ENCODE peak calls at places on chromosomes 3 and 15, in six cellular contexts. T is aorta; D is cardiac muscle cell; N is CD8-positive, alpha-beta T cell; W is tibial artery; B is endothelial cell of umbilical vein. V is an unnamed sample.
A peak's percentile ranks its signal among the peaks of the same experiment; 100 is the strongest.

GRCh38 chr3:139517321-139517720 is 22.2 kb downstream of the RBP1 start:
- DNase-seq in W (no peak), T (no peak), D (no peak), N (no peak), B (no peak), V (no peak)

GRCh38 chr15:60673918-60674558 is 195.1 kb upstream of the ICE2 start:
- DNase-seq in D (peak; percentile 88), N (no peak), W (peak; percentile 77), B (peak; percentile 97), T (peak; percentile 69), V (peak; percentile 64)

GRCh38 chr3:94032187-94032586 is 3.8 kb upstream of the STX19 start:
- DNase-seq in B (no peak), T (no peak), W (no peak), D (peak; percentile 38), N (no peak), V (no peak)

GRCh38 chr3:187783098-187783497 is 37.8 kb upstream of the BCL6 start:
- DNase-seq in T (no peak), N (no peak), D (peak; percentile 92), B (no peak), W (no peak), V (no peak)

GRCh38 chr3:172608575-172608974 is 85.3 kb upstream of the TNFSF10 start:
- DNase-seq in N (no peak), D (no peak), W (no peak), B (peak; percentile 58), T (no peak), V (no peak)

GRCh38 chr3:45939341-45939771 is 3.9 kb upstream of the CXCR6 start:
- DNase-seq in W (no peak), T (peak; percentile 24), B (no peak), D (no peak), N (no peak), V (peak; percentile 18)

GRCh38 chr3:152126260-152126659 is 142.5 kb upstream of the MBNL1 start:
- DNase-seq in T (no peak), W (no peak), N (no peak), D (peak; percentile 24), B (no peak), V (no peak)

GRCh38 chr3:171776411-171776810 is 33.9 kb downstream of the PLD1 start:
- DNase-seq in D (no peak), N (no peak), W (no peak), T (no peak), B (no peak), V (no peak)

GRCh38 chr3:156418428-156418827 is 136.5 kb downstream of the SSR3 start:
- DNase-seq in T (no peak), W (no peak), D (no peak), B (no peak), N (no peak), V (no peak)

GRCh38 chr15:90074916-90075315 is 27.4 kb downstream of the IDH2 start:
- DNase-seq in B (no peak), N (no peak), W (no peak), D (no peak), T (no peak), V (no peak)
- H3K4me1 ChIP-seq in B (no peaks in the 10 kb centered on the region), N (no peaks in the 10 kb centered on the region), W (no peaks in the 10 kb centered on the region), D (peaks cover 3% of the 10 kb centered on the region), T (no peaks in the 10 kb centered on the region), V (peaks cover 16% of the 10 kb centered on the region)

GRCh38 chr15:99621767-99622166 is 56.0 kb downstream of the MEF2A start:
- DNase-seq in D (no peak), N (no peak), B (no peak), T (no peak), W (no peak), V (no peak)
- H3K27ac ChIP-seq in D (peak overlapping the region; percentile 97), N (no peak overlapping the region), B (no peak overlapping the region), T (no peak overlapping the region), W (no peak overlapping the region), V (no peak overlapping the region)

DNA sequence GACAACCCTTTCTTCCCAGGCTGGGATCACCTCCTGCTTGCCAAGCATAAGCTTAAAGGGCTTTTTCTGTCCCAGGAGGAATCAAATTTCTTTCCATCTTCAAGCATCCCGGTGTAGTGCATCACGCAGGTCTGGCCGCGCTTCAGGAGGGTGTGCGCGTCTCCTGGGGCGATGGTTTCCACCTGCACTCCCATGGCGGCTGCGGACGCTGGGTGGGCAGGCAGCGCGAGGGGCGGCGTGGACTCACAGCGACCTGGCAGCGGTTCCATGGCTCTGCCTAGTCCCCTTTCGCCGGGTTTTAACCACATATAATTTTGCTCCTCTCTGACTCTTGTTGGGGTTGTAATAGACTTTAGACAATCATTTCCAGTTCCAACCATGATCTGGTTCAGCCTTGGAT is 10.6 kb upstream of the TM4SF4 start:
- DNase-seq in N (no peak), B (no peak), T (no peak), W (no peak), D (no peak), V (peak; percentile 67)
- H3K4me1 ChIP-seq in N (no peaks in the 10 kb centered on the region), B (peaks cover 14% of the 10 kb centered on the region), T (peaks cover 12% of the 10 kb centered on the region), W (peaks cover 56% of the 10 kb centered on the region), D (no peaks in the 10 kb centered on the region), V (no peaks in the 10 kb centered on the region)

GRCh38 chr3:32391643-32392529 is at the start of gene CMTM7:
- DNase-seq in W (peak; percentile 52), N (peak; percentile 26), T (peak; percentile 85), D (peak; percentile 75), B (peak; percentile 65), V (peak; percentile 94)

GRCh38 chr3:32395451-32395970 is 3.9 kb downstream of the CMTM7 start:
- DNase-seq in W (no peak), N (no peak), T (no peak), B (no peak), D (peak; percentile 52), V (no peak)

GRCh38 chr3:32398531-32398930 is 6.9 kb downstream of the CMTM7 start:
- DNase-seq in B (no peak), D (peak; percentile 51), N (no peak), T (peak; percentile 71), W (peak; percentile 55), V (no peak)

GRCh38 chr3:32387512-32387911 is 4.1 kb upstream of the CMTM7 start:
- DNase-seq in D (no peak), B (no peak), T (no peak), W (no peak), N (no peak), V (no peak)

GRCh38 chr3:32392530-32393302 is 1.1 kb downstream of the CMTM7 start:
- DNase-seq in D (peak; percentile 80), T (peak; percentile 72), N (no peak), B (peak; percentile 69), W (peak; percentile 64), V (no peak)
- H3K27ac ChIP-seq in D (no peak overlapping the region), T (no peak overlapping the region), N (peak overlapping the region; percentile 77), B (peak overlapping the region; percentile 77), W (peak overlapping the region; percentile 51), V (peak overlapping the region; percentile 79)

DNA sequence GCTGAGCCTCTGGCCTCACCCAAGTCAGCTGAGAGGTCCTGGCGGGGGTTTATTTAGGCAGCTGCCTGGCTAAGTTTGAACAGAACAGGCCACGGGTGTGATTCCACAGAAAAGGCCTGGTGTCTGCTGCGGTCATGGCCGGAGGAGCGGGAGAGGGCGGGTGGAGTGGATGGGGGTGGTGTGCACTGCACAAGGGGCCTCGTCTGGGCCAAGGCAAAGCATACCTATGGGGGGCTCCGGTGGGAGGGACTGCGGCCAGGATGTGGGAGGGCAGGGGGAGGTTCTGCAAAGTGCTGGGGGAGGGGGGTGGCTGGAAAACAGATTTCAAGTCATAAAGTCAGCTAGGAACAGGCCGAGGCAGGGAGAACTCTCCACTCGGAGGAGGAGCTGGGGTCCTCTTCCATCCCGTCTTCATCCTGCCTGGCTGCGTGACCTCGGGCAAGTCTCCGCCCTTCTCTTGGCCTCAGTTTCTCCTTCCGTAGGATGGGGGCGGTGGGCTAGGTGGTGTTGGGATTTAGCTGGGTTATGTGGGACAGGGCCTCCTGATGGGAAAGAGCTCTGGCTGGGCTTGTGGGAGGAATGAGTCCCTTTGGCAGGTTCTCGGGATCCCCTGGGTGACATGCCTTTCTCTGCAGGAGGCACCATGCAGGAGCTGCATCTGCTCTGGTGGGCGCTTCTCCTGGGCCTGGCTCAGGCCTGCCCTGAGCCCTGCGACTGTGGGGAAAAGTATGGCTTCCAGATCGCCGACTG is 881 bp downstream of the ISLR start:
- DNase-seq in B (no peak), D (peak; percentile 57), N (no peak), T (peak; percentile 66), W (peak; percentile 57), V (peak; percentile 20)
- H3K4me1 ChIP-seq in B (peaks cover 9% of the 10 kb centered on the region), D (peaks cover 16% of the 10 kb centered on the region), N (no peaks in the 10 kb centered on the region), T (no peaks in the 10 kb centered on the region), W (peaks cover 69% of the 10 kb centered on the region), V (peaks cover 16% of the 10 kb centered on the region)

GRCh38 chr3:72587282-72587681 is 261.0 kb downstream of the SHQ1 start:
- DNase-seq in D (no peak), N (no peak), T (no peak), B (no peak), W (no peak), V (no peak)

GRCh38 chr3:72594615-72595215 is 253.5 kb downstream of the SHQ1 start:
- DNase-seq in W (no peak), B (no peak), N (no peak), D (no peak), T (no peak), V (no peak)

GRCh38 chr3:72593881-72594397 is 254.3 kb downstream of the SHQ1 start:
- DNase-seq in W (no peak), N (no peak), T (no peak), B (no peak), D (peak; percentile 41), V (no peak)

GRCh38 chr3:72591522-72592421 is 256.5 kb downstream of the SHQ1 start:
- DNase-seq in T (peak; percentile 83), N (no peak), W (peak; percentile 33), D (peak; percentile 84), B (no peak), V (no peak)

DNA sequence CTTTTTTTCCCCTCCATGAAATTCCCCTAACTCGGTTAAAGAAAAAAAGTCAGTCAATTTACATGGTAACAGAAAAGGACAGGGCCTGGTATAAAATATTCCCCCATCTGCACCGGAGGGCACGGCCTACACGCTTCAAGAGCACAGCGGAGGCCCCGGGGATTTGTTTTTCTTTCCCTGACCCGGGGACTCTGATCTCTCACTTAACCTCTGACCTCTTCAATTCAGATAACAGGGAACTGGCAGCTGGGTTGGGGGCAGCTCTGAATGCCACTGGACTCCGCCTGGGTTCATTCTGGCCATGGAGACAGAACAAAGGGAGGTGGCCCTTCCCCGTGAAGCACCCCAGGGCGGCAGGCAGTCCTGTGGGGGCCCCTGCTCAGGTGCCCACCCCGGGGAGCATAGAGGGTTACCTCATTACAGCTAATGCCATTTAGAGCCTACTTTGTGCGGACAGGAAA is 257.5 kb downstream of the SHQ1 start:
- DNase-seq in W (no peak), N (no peak), B (no peak), T (no peak), D (no peak), V (no peak)
- H3K27ac ChIP-seq in W (peak overlapping the region; percentile 49), N (no peak overlapping the region), B (no peak overlapping the region), T (no peak overlapping the region), D (peak overlapping the region; percentile 95), V (no peak overlapping the region)

V was measured in upper lobe of left lung.